ENCODE peak calls at places on chromosomes 2 and 18, in six cellular contexts. One of them, this sample, is unnamed.

GRCh38 chr2:211709394-211709793 is 829.2 kb downstream of the ERBB4 start:
- DNase-seq in osteocyte: no peak
- DNase-seq in uterus: no peak
- DNase-seq in neural crest cell: no peak
- DNase-seq in GM13976: no peak
- DNase-seq in endothelial cell of umbilical vein: no peak
- DNase-seq in this sample: no peak

GRCh38 chr2:10079192-10079930 is 850 bp downstream of the CYS1 start:
- DNase-seq in neural crest cell: no peak
- DNase-seq in osteocyte: no peak
- DNase-seq in uterus: peak
- DNase-seq in GM13976: peak
- DNase-seq in endothelial cell of umbilical vein: no peak
- DNase-seq in this sample: no peak

GRCh38 chr2:241391892-241392665 is 36.0 kb downstream of the FARP2 start:
- DNase-seq in osteocyte: no peak
- DNase-seq in GM13976: peak
- DNase-seq in neural crest cell: no peak
- DNase-seq in endothelial cell of umbilical vein: peak
- DNase-seq in uterus: no peak
- DNase-seq in this sample: no peak

GRCh38 chr2:150188177-150188576 is 299.3 kb downstream of the RND3 start:
- DNase-seq in endothelial cell of umbilical vein: peak
- DNase-seq in uterus: no peak
- DNase-seq in GM13976: no peak
- DNase-seq in neural crest cell: no peak
- DNase-seq in osteocyte: no peak
- DNase-seq in this sample: no peak

GRCh38 chr2:69149631-69150215 is 136.7 kb downstream of the ANTXR1 start:
- DNase-seq in uterus: peak
- DNase-seq in endothelial cell of umbilical vein: no peak
- DNase-seq in neural crest cell: no peak
- DNase-seq in GM13976: no peak
- DNase-seq in osteocyte: no peak
- DNase-seq in this sample: no peak

GRCh38 chr2:8457092-8457481 is 224.8 kb upstream of the ID2 start:
- DNase-seq in endothelial cell of umbilical vein: no peak
- DNase-seq in osteocyte: no peak
- DNase-seq in neural crest cell: no peak
- DNase-seq in uterus: no peak
- DNase-seq in GM13976: no peak
- DNase-seq in this sample: no peak

GRCh38 chr18:51537487-51537886 is 340.0 kb upstream of the MEX3C start:
- DNase-seq in GM13976: no peak
- DNase-seq in endothelial cell of umbilical vein: no peak
- DNase-seq in osteocyte: no peak
- DNase-seq in neural crest cell: peak
- DNase-seq in uterus: no peak
- DNase-seq in this sample: no peak

GRCh38 chr2:100107911-100108647 is 34.3 kb downstream of the AFF3 start:
- DNase-seq in GM13976: no peak
- DNase-seq in neural crest cell: peak
- DNase-seq in osteocyte: peak
- DNase-seq in endothelial cell of umbilical vein: no peak
- DNase-seq in uterus: no peak
- DNase-seq in this sample: no peak

GRCh38 chr18:8947576-8947975 is 154.9 kb upstream of the NDUFV2 start:
- DNase-seq in neural crest cell: no peak
- DNase-seq in endothelial cell of umbilical vein: no peak
- DNase-seq in uterus: no peak
- DNase-seq in osteocyte: no peak
- DNase-seq in GM13976: no peak
- DNase-seq in this sample: no peak

GRCh38 chr2:28370355-28370754 is 22.3 kb upstream of the FOSL2 start:
- DNase-seq in neural crest cell: no peak
- DNase-seq in endothelial cell of umbilical vein: no peak
- DNase-seq in osteocyte: no peak
- DNase-seq in uterus: no peak
- DNase-seq in GM13976: no peak
- DNase-seq in this sample: no peak

GRCh38 chr2:28952806-28953190 is 28.3 kb upstream of the TOGARAM2 start:
- DNase-seq in uterus: no peak
- DNase-seq in GM13976: no peak
- DNase-seq in neural crest cell: no peak
- DNase-seq in endothelial cell of umbilical vein: peak
- DNase-seq in osteocyte: no peak
- DNase-seq in this sample: no peak

GRCh38 chr2:239677455-239678185 is 276.8 kb upstream of the HDAC4 start:
- DNase-seq in GM13976: no peak
- DNase-seq in osteocyte: peak
- DNase-seq in uterus: no peak
- DNase-seq in endothelial cell of umbilical vein: no peak
- DNase-seq in neural crest cell: no peak
- DNase-seq in this sample: peak

GRCh38 chr2:167438206-167438605 is 549.9 kb downstream of the XIRP2 start:
- DNase-seq in osteocyte: no peak
- DNase-seq in uterus: no peak
- DNase-seq in GM13976: no peak
- DNase-seq in neural crest cell: no peak
- DNase-seq in endothelial cell of umbilical vein: peak
- DNase-seq in this sample: no peak

GRCh38 chr18:72986103-72986502 is 118.3 kb upstream of the NETO1 start:
- DNase-seq in GM13976: no peak
- DNase-seq in neural crest cell: no peak
- DNase-seq in osteocyte: no peak
- DNase-seq in endothelial cell of umbilical vein: no peak
- DNase-seq in uterus: no peak
- DNase-seq in this sample: no peak

GRCh38 chr2:134290363-134290762 is 36.5 kb downstream of the MGAT5 start:
- DNase-seq in endothelial cell of umbilical vein: no peak
- DNase-seq in osteocyte: no peak
- DNase-seq in uterus: no peak
- DNase-seq in neural crest cell: no peak
- DNase-seq in GM13976: no peak
- DNase-seq in this sample: no peak

GRCh38 chr2:189633392-189633811 is 27.9 kb upstream of the ASNSD1 start:
- DNase-seq in uterus: no peak
- DNase-seq in neural crest cell: no peak
- DNase-seq in endothelial cell of umbilical vein: peak
- DNase-seq in GM13976: no peak
- DNase-seq in osteocyte: no peak
- DNase-seq in this sample: no peak
- TF ChIP-seq CTCF in uterus: peak
- TF ChIP-seq CTCF in neural crest cell: peak
- TF ChIP-seq CTCF in endothelial cell of umbilical vein: peak
- TF ChIP-seq CTCF in GM13976: no peak
- TF ChIP-seq CTCF in osteocyte: peak
- TF ChIP-seq CTCF in this sample: peak

GRCh38 chr2:165584126-165584525 is 114.6 kb downstream of the CSRNP3 start:
- DNase-seq in endothelial cell of umbilical vein: no peak
- DNase-seq in GM13976: no peak
- DNase-seq in osteocyte: no peak
- DNase-seq in uterus: no peak
- DNase-seq in neural crest cell: no peak
- DNase-seq in this sample: no peak

GRCh38 chr2:165582409-165582808 is 112.9 kb downstream of the CSRNP3 start:
- DNase-seq in endothelial cell of umbilical vein: no peak
- DNase-seq in osteocyte: no peak
- DNase-seq in uterus: no peak
- DNase-seq in neural crest cell: no peak
- DNase-seq in GM13976: no peak
- DNase-seq in this sample: no peak

GRCh38 chr2:165587335-165587938 is 117.9 kb downstream of the CSRNP3 start:
- DNase-seq in uterus: no peak
- DNase-seq in osteocyte: no peak
- DNase-seq in neural crest cell: no peak
- DNase-seq in endothelial cell of umbilical vein: no peak
- DNase-seq in GM13976: no peak
- DNase-seq in this sample: no peak

GRCh38 chr2:165582863-165583506 is 113.5 kb downstream of the CSRNP3 start:
- DNase-seq in osteocyte: no peak
- DNase-seq in GM13976: no peak
- DNase-seq in endothelial cell of umbilical vein: no peak
- DNase-seq in uterus: no peak
- DNase-seq in neural crest cell: no peak
- DNase-seq in this sample: no peak

GRCh38 chr2:165586019-165586418 is 116.5 kb downstream of the CSRNP3 start:
- DNase-seq in neural crest cell: no peak
- DNase-seq in endothelial cell of umbilical vein: no peak
- DNase-seq in osteocyte: no peak
- DNase-seq in GM13976: no peak
- DNase-seq in uterus: no peak
- DNase-seq in this sample: no peak
- TF ChIP-seq CTCF in neural crest cell: no peak
- TF ChIP-seq CTCF in endothelial cell of umbilical vein: no peak
- TF ChIP-seq CTCF in osteocyte: no peak
- TF ChIP-seq CTCF in GM13976: no peak
- TF ChIP-seq CTCF in uterus: no peak
- TF ChIP-seq CTCF in this sample: no peak

DNA sequence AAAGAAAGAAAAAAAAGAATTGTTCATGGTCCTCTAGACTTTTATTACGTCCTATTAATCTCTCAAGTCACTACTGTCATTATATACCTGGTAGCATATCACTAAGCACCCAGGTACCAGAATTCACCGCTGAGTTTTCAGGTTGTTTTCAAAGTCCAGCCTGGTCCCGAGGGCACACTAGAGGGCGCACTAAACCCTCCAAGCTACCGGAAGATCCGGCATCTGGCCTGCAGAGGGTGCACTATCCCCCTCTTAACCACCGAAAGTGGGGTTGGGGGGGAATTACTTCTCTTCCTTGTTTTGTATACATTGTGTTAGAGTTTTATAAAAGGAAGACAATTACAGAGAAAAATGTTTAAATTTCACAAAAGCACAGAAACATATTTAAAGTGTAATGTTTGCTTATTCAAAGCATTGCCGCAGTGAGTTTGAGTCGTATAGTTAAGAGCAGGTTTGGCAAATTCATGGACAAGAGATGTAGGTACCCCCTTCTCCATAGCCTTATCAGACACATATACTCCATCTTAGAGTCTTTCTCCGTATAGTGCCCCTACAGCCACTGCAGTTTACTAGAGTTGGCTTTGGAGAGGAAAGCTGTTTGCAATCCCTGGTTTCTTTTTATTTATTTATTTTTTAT is 19.2 kb downstream of the MOGAT1 start:
- DNase-seq in endothelial cell of umbilical vein: peak
- DNase-seq in GM13976: peak
- DNase-seq in osteocyte: peak
- DNase-seq in neural crest cell: peak
- DNase-seq in uterus: peak
- DNase-seq in this sample: peak
- TF ChIP-seq CTCF in endothelial cell of umbilical vein: peak
- TF ChIP-seq CTCF in GM13976: peak
- TF ChIP-seq CTCF in osteocyte: peak
- TF ChIP-seq CTCF in neural crest cell: peak
- TF ChIP-seq CTCF in uterus: peak
- TF ChIP-seq CTCF in this sample: peak

GRCh38 chr2:111919362-111919761 is 21.0 kb downstream of the MERTK start:
- DNase-seq in uterus: no peak
- DNase-seq in endothelial cell of umbilical vein: peak
- DNase-seq in osteocyte: no peak
- DNase-seq in GM13976: no peak
- DNase-seq in neural crest cell: no peak
- DNase-seq in this sample: no peak

GRCh38 chr2:111923271-111923670 is 24.9 kb downstream of the MERTK start:
- DNase-seq in endothelial cell of umbilical vein: no peak
- DNase-seq in neural crest cell: no peak
- DNase-seq in uterus: no peak
- DNase-seq in GM13976: no peak
- DNase-seq in osteocyte: no peak
- DNase-seq in this sample: peak

GRCh38 chr2:111919794-111920608 is 21.6 kb downstream of the MERTK start:
- DNase-seq in uterus: no peak
- DNase-seq in osteocyte: no peak
- DNase-seq in neural crest cell: no peak
- DNase-seq in GM13976: no peak
- DNase-seq in endothelial cell of umbilical vein: peak
- DNase-seq in this sample: no peak

GRCh38 chr2:111912547-111912946 is 14.1 kb downstream of the MERTK start:
- DNase-seq in endothelial cell of umbilical vein: no peak
- DNase-seq in GM13976: no peak
- DNase-seq in uterus: no peak
- DNase-seq in neural crest cell: no peak
- DNase-seq in osteocyte: no peak
- DNase-seq in this sample: no peak

DNA sequence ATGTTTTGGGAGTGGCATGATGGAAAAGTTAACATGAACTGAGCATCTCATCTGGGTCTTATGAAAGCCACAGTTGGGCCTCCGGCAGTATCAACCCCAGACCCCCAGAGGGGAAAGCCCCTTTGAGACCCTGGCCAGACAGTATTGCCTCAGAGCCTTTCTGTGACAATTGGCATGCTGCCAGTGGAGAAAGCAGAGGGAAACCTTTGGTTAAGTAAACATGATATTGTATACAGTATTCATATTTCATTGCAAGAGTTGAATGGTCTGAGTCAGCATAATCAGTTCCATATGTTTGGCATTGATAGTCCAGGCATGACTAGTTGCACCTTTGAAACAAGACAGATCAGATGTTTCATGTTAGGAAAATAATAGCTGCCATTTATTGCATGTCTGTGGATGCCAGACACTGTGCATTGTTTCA is 20.0 kb downstream of the MERTK start:
- DNase-seq in GM13976: no peak
- DNase-seq in endothelial cell of umbilical vein: peak
- DNase-seq in osteocyte: no peak
- DNase-seq in uterus: no peak
- DNase-seq in neural crest cell: no peak
- DNase-seq in this sample: no peak
- TF ChIP-seq CTCF in GM13976: no peak
- TF ChIP-seq CTCF in endothelial cell of umbilical vein: no peak
- TF ChIP-seq CTCF in osteocyte: no peak
- TF ChIP-seq CTCF in uterus: no peak
- TF ChIP-seq CTCF in neural crest cell: no peak
- TF ChIP-seq CTCF in this sample: no peak

GRCh38 chr2:221104391-221104811 is 467.7 kb downstream of the EPHA4 start:
- DNase-seq in osteocyte: no peak
- DNase-seq in endothelial cell of umbilical vein: peak
- DNase-seq in GM13976: no peak
- DNase-seq in neural crest cell: no peak
- DNase-seq in uterus: peak
- DNase-seq in this sample: no peak
- TF ChIP-seq CTCF in osteocyte: no peak
- TF ChIP-seq CTCF in endothelial cell of umbilical vein: no peak
- TF ChIP-seq CTCF in GM13976: no peak
- TF ChIP-seq CTCF in neural crest cell: no peak
- TF ChIP-seq CTCF in uterus: no peak
- TF ChIP-seq CTCF in this sample: peak

DNA sequence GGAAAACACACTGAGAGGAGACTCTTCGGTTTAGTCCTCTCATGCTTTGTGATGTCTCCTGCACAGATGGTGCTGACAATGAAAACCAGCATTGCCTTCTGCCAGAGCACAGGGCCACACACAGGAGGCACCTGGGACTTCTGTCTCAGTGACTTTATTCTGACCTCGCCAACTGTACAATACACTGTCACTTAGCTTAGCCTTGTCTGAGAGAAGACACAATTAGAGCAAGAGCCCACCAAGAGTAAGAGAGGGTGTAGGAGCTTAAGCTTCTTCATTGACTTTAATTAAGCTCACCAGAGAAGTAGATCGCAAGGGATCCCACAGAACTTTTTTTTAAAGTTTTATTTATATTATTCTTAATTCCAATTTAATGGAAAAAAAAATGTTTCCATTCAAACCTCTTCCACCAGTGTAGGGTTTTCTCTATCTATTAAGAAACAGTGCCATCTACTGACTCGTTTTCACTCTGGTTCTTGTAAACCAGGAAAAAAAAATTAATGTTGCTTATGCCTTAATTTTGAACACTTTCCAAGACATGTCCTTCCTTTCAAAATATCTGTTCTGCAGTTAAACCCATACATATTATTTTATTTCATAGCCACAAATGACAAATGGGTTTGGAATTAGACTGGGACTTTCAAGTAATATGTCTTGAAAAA is 42.4 kb upstream of the DDX18 start:
- DNase-seq in endothelial cell of umbilical vein: peak
- DNase-seq in GM13976: no peak
- DNase-seq in neural crest cell: no peak
- DNase-seq in uterus: no peak
- DNase-seq in osteocyte: no peak
- DNase-seq in this sample: no peak
- TF ChIP-seq CTCF in endothelial cell of umbilical vein: no peak
- TF ChIP-seq CTCF in GM13976: no peak
- TF ChIP-seq CTCF in neural crest cell: peak
- TF ChIP-seq CTCF in uterus: no peak
- TF ChIP-seq CTCF in osteocyte: peak
- TF ChIP-seq CTCF in this sample: peak